ENCODE peak calls at places on chromosomes 16 and 17, in ten cellular contexts. E is NCI-H345; X is activated CD4-positive, alpha-beta memory T cell treated with anti-CD3 and anti-CD28 coated beads for 36 hours; U is NCI-H1436 treated with DMSO at 0.1 percent for 48 hours; H is effector CD4-positive, alpha-beta T cell; L is aorta; C is mucosa of gallbladder; S is Peyer's patch; G is amniotic stem cell; T is endodermal cell. B is an unnamed sample.

GRCh38 chr17:5665164-5665563 is 80.9 kb upstream of the NLRP1 start:
- DNase-seq in S (no peak), T (no peak), L (peak), C (no peak), E (no peak), U (no peak), X (no peak), G (no peak), H (no peak), B (no peak)

GRCh38 chr16:8572919-8573724 is 17.2 kb downstream of the TMEM114 start:
- DNase-seq in G (no peak), X (peak), E (no peak), S (no peak), U (no peak), H (no peak), C (no peak), L (no peak), T (peak), B (peak)

GRCh38 chr16:15988268-15989013 is 39.0 kb downstream of the ABCC1 start:
- DNase-seq in T (peak), C (no peak), G (no peak), U (no peak), X (no peak), E (no peak), S (no peak), H (no peak), L (no peak), B (no peak)

GRCh38 chr16:89489040-89489721 is 1.2 kb downstream of the ANKRD11 start:
- DNase-seq in X (peak), U (no peak), L (peak), H (peak), S (peak), G (peak), E (peak), T (peak), C (peak), B (peak)

GRCh38 chr17:74860999-74861553 is 1.4 kb upstream of the GRIN2C start:
- DNase-seq in L (no peak), H (no peak), X (no peak), U (no peak), E (no peak), S (no peak), T (peak), C (no peak), G (no peak), B (no peak)

GRCh38 chr16:57531635-57532220 is 4.6 kb downstream of the CCDC102A start:
- DNase-seq in H (no peak), G (no peak), X (peak), S (no peak), E (no peak), C (no peak), U (no peak), T (peak), L (peak), B (no peak)

GRCh38 chr17:1789936-1790335 is 28.1 kb downstream of the SERPINF1 start:
- DNase-seq in H (no peak), G (no peak), S (no peak), T (no peak), L (peak), C (no peak), E (no peak), U (no peak), X (no peak), B (no peak)

GRCh38 chr16:86663691-86664517 is 85.6 kb downstream of the FOXL1 start:
- DNase-seq in G (no peak), S (no peak), U (no peak), X (peak), L (no peak), H (no peak), C (no peak), E (no peak), T (no peak), B (peak)

GRCh38 chr17:18916816-18917496 is 35.0 kb upstream of the SLC5A10 start:
- DNase-seq in H (no peak), X (no peak), T (no peak), L (no peak), G (no peak), U (no peak), E (no peak), S (no peak), C (no peak), B (no peak)

GRCh38 chr16:66358231-66358630 is 8.3 kb upstream of the CDH5 start:
- DNase-seq in E (no peak), X (no peak), H (no peak), L (no peak), T (no peak), U (no peak), C (no peak), S (no peak), G (no peak), B (no peak)

GRCh38 chr16:89044394-89045180 is 49.1 kb upstream of the ACSF3 start:
- DNase-seq in H (no peak), X (no peak), C (no peak), G (no peak), U (no peak), E (no peak), L (peak), T (no peak), S (no peak), B (no peak)

GRCh38 chr17:13508916-13509315 is 92.8 kb downstream of the HS3ST3A1 start:
- DNase-seq in C (no peak), T (no peak), G (no peak), U (no peak), H (no peak), S (no peak), X (no peak), E (no peak), L (no peak), B (no peak)

GRCh38 chr17:57463103-57463885 is 207.0 kb downstream of the MSI2 start:
- DNase-seq in E (no peak), G (peak), X (peak), L (no peak), S (no peak), C (no peak), T (no peak), H (no peak), U (no peak), B (peak)

GRCh38 chr16:87161822-87162676 is 155.1 kb downstream of the C16orf95 start:
- DNase-seq in X (peak), H (no peak), U (no peak), G (no peak), T (no peak), C (no peak), L (no peak), E (no peak), S (no peak), B (no peak)

GRCh38 chr16:57284952-57285263 is 436 bp upstream of the PLLP start:
- DNase-seq in T (no peak), S (no peak), H (no peak), E (no peak), L (no peak), C (no peak), U (no peak), G (no peak), X (no peak), B (no peak)

GRCh38 chr16:72474511-72475123 is 302.7 kb upstream of the PMFBP1 start:
- DNase-seq in U (no peak), G (peak), L (no peak), S (no peak), E (no peak), C (no peak), T (no peak), H (no peak), X (no peak), B (peak)